ENCODE peak calls at places on chromosome 9, in nine cellular contexts. T is aorta, J is thoracic aorta, C is dorsolateral prefrontal cortex, A is fibroblast of mammary gland, S is WERI-Rb-1, R is SJSA1, L is stomach, Z is PC-3. I is an unnamed sample.

GRCh38 chr9:20243866-20244647 is 378.2 kb downstream of the MLLT3 start:
- DNase-seq in T (no peak), J (no peak), C (no peak), A (no peak), S (peak; percentile 88), R (no peak), L (no peak), Z (no peak), I (no peak)

GRCh38 chr9:68697846-68698245 is 7.2 kb upstream of the PIP5K1B start:
- DNase-seq in T (no peak), J (no peak), C (no peak), A (no peak), S (no peak), R (no peak), L (no peak), Z (no peak), I (no peak)

GRCh38 chr9:22036866-22037626 is 27.9 kb upstream of the CDKN2B start:
- DNase-seq in T (no peak), J (no peak), C (no peak), A (peak; percentile 56), S (no peak), R (no peak), L (no peak), Z (peak; percentile 6), I (no peak)

GRCh38 chr9:111179577-111179976 is 141.3 kb upstream of the LPAR1 start:
- DNase-seq in T (no peak), J (no peak), C (no peak), A (peak; percentile 21), S (no peak), R (no peak), L (no peak), Z (no peak), I (peak; percentile 20)

GRCh38 chr9:16145196-16145950 is 592.5 kb downstream of the CCDC171 start:
- DNase-seq in T (no peak), J (no peak), C (no peak), A (peak; percentile 26), S (no peak), R (no peak), L (no peak), Z (no peak), I (peak; percentile 67)

GRCh38 chr9:133119039-133119438 is 2.0 kb downstream of the RALGDS start:
- DNase-seq in T (no peak), J (no peak), C (peak; percentile 87), A (no peak), S (no peak), R (no peak), L (no peak), Z (no peak), I (no peak)

GRCh38 chr9:136546697-136547481 is 1.0 kb upstream of the NOTCH1 start:
- DNase-seq in T (peak; percentile 90), J (no peak), C (no peak), A (peak; percentile 18), S (no peak), R (no peak), L (peak; percentile 83), Z (peak; percentile 50), I (no peak)

GRCh38 chr9:79611091-79611614 is 39.4 kb downstream of the TLE4 start:
- DNase-seq in T (no peak), J (no peak), C (no peak), A (peak; percentile 88), S (no peak), R (peak; percentile 80), L (no peak), Z (peak; percentile 27), I (peak; percentile 99)

GRCh38 chr9:34574632-34575031 is 14.9 kb downstream of the CNTFR start:
- DNase-seq in T (no peak), J (no peak), C (no peak), A (no peak), S (no peak), R (no peak), L (no peak), Z (no peak), I (no peak)

GRCh38 chr9:108580021-108580439 is 275.8 kb downstream of the ACTL7B start:
- DNase-seq in T (no peak), J (no peak), C (peak; percentile 67), A (peak; percentile 57), S (no peak), R (no peak), L (no peak), Z (peak; percentile 89), I (no peak)

GRCh38 chr9:36025751-36026150 is 11.0 kb upstream of the RECK start:
- DNase-seq in T (no peak), J (no peak), C (no peak), A (no peak), S (no peak), R (no peak), L (no peak), Z (no peak), I (no peak)

GRCh38 chr9:76490249-76490990 is 31.4 kb downstream of the GCNT1 start:
- DNase-seq in T (no peak), J (no peak), C (no peak), A (no peak), S (no peak), R (no peak), L (no peak), Z (no peak), I (no peak)

DNA sequence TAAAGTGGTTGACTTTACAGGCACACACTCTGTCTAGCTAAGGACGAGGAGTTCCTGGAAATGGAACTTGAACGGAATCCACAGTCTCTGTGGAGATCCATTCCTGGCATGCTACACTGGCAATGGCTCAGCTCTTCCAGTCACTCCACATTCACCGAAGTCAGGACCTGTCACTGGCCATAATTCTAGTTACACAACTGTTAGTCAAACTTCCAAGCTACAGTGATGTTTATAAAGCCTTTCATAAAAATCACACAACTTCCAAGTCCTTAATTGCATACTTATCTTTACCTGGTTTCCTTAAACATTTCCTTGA is 15.7 kb downstream of the CDC14B start:
- DNase-seq in T (no peak), J (no peak), C (no peak), A (peak; percentile 80), S (no peak), R (no peak), L (no peak), Z (no peak), I (peak; percentile 58)
- H3K4me3 ChIP-seq in T (no peak overlapping the region), J (peak overlapping the region; percentile 15), C (no peak overlapping the region), A (no peak overlapping the region), S (no peak overlapping the region), R (no peak overlapping the region), L (no peak overlapping the region), Z (no peak overlapping the region), I (no peak overlapping the region)

DNA sequence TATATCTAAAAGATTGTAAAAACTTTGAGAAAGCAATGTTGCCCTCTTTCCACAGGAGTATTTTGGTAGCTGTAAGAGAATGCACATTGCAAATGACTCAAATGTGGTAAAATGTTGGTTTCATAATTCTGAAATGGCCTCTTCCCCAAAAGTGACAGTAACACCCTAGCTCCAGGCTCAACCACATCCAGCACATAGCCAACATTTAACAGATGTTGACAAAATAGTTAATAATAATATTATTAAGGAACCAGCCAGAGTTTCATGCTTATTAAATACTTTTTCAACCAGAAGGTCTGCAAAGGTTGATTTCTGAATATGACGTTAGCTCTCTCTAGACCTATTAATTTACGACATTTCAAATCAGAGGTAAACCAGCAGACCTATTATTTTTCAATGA is 1.3 kb downstream of the ANXA1 start:
- DNase-seq in T (no peak), J (no peak), C (no peak), A (peak; percentile 48), S (no peak), R (no peak), L (no peak), Z (peak; percentile 39), I (no peak)
- H3K4me3 ChIP-seq in T (peak overlapping the region; percentile 98), J (peak overlapping the region; percentile 84), C (peak overlapping the region; percentile 25), A (peak overlapping the region; percentile 84), S (no peak overlapping the region), R (peak overlapping the region; percentile 48), L (peak overlapping the region; percentile 41), Z (peak overlapping the region; percentile 86), I (peak overlapping the region; percentile 95)

GRCh38 chr9:98707158-98708102 is 1.3 kb downstream of the GABBR2 start:
- DNase-seq in T (peak; percentile 80), J (no peak), C (peak; percentile 69), A (peak; percentile 82), S (peak; percentile 93), R (peak; percentile 56), L (peak; percentile 29), Z (peak; percentile 61), I (peak; percentile 74)
- H3K4me3 ChIP-seq in T (no peak overlapping the region), J (no peak overlapping the region), C (peak overlapping the region; percentile 48), A (peak overlapping the region; percentile 43), S (peak overlapping the region; percentile 67), R (no peak overlapping the region), L (peak overlapping the region; percentile 27), Z (peak overlapping the region; percentile 60), I (peak overlapping the region; percentile 51)

GRCh38 chr9:72579190-72579589 is 57.8 kb downstream of the TMC1 start:
- DNase-seq in T (peak; percentile 83), J (no peak), C (no peak), A (peak; percentile 81), S (no peak), R (no peak), L (peak; percentile 81), Z (peak; percentile 86), I (peak; percentile 58)
- H3K4me3 ChIP-seq in T (no peak overlapping the region), J (no peak overlapping the region), C (no peak overlapping the region), A (no peak overlapping the region), S (no peak overlapping the region), R (no peak overlapping the region), L (no peak overlapping the region), Z (peak overlapping the region; percentile 46), I (no peak overlapping the region)

DNA sequence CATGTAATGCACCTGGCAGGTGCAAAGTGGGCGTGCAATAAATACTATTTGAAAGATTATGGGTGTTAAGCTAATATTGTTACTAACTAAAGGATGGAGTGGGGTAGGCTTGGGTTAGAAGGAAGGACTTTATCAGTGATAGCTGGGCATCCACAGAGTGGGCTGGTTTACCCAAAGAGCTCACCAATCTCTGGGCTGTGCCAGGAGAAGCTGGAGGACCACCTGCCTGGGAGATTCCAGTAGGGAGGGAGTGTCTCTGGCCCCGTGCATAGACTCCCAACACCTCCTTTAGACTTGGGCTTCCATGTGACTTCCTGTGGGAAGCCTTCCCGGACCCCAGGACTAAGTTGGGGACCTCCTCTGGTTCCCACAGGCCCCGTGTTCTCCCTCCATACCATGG is 5.6 kb upstream of the URM1 start:
- DNase-seq in T (no peak), J (no peak), C (no peak), A (no peak), S (no peak), R (no peak), L (no peak), Z (no peak), I (no peak)
- H3K4me3 ChIP-seq in T (no peak overlapping the region), J (peak overlapping the region; percentile 65), C (peak overlapping the region; percentile 24), A (no peak overlapping the region), S (peak overlapping the region; percentile 48), R (no peak overlapping the region), L (no peak overlapping the region), Z (no peak overlapping the region), I (no peak overlapping the region)

GRCh38 chr9:129933709-129934586 is 98.7 kb downstream of the USP20 start:
- DNase-seq in T (no peak), J (no peak), C (no peak), A (peak; percentile 38), S (no peak), R (peak; percentile 76), L (no peak), Z (no peak), I (peak; percentile 26)
- H3K4me3 ChIP-seq in T (no peak overlapping the region), J (no peak overlapping the region), C (no peak overlapping the region), A (no peak overlapping the region), S (no peak overlapping the region), R (no peak overlapping the region), L (no peak overlapping the region), Z (no peak overlapping the region), I (no peak overlapping the region)